ENCODE peak calls at places on chromosomes 12 and 14, in seven cellular contexts. One of them, this sample, is unnamed. For H3K36me3, the result is how much of the 10 kb centered on the place peaks cover.

GRCh38 chr12:103924761-103925641 is 5.2 kb upstream of the HSP90B1 start:
- DNase-seq in GM23338: no peak
- DNase-seq in BE2C: peak
- DNase-seq in heart left ventricle: no peak
- DNase-seq in GM12878: peak
- DNase-seq in right lobe of liver: no peak
- DNase-seq in OCI-LY7: no peak
- DNase-seq in this sample: peak

GRCh38 chr12:43786899-43787693 is 19.0 kb downstream of the TWF1 start:
- DNase-seq in right lobe of liver: no peak
- DNase-seq in heart left ventricle: no peak
- DNase-seq in GM23338: no peak
- DNase-seq in BE2C: no peak
- DNase-seq in GM12878: no peak
- DNase-seq in OCI-LY7: no peak
- DNase-seq in this sample: no peak

GRCh38 chr12:41706376-41706775 is 438.3 kb downstream of the GXYLT1 start:
- DNase-seq in heart left ventricle: no peak
- DNase-seq in GM23338: no peak
- DNase-seq in GM12878: no peak
- DNase-seq in right lobe of liver: no peak
- DNase-seq in OCI-LY7: no peak
- DNase-seq in BE2C: no peak
- DNase-seq in this sample: no peak

GRCh38 chr12:65742481-65742971 is 81.8 kb upstream of the HMGA2 start:
- DNase-seq in OCI-LY7: no peak
- DNase-seq in BE2C: no peak
- DNase-seq in right lobe of liver: no peak
- DNase-seq in GM12878: no peak
- DNase-seq in GM23338: peak
- DNase-seq in heart left ventricle: no peak
- DNase-seq in this sample: no peak

GRCh38 chr14:70934502-70935134 is 27.4 kb downstream of the PCNX1 start:
- DNase-seq in heart left ventricle: no peak
- DNase-seq in GM12878: peak
- DNase-seq in BE2C: no peak
- DNase-seq in GM23338: no peak
- DNase-seq in OCI-LY7: no peak
- DNase-seq in right lobe of liver: no peak
- DNase-seq in this sample: peak

GRCh38 chr12:18849080-18849479 is 111.2 kb downstream of the CAPZA3 start:
- DNase-seq in heart left ventricle: no peak
- DNase-seq in GM23338: no peak
- DNase-seq in OCI-LY7: no peak
- DNase-seq in GM12878: no peak
- DNase-seq in BE2C: no peak
- DNase-seq in right lobe of liver: no peak
- DNase-seq in this sample: no peak

GRCh38 chr12:3329361-3329760 is 161.6 kb upstream of the PRMT8 start:
- DNase-seq in GM12878: no peak
- DNase-seq in BE2C: no peak
- DNase-seq in GM23338: no peak
- DNase-seq in OCI-LY7: no peak
- DNase-seq in right lobe of liver: no peak
- DNase-seq in heart left ventricle: no peak
- DNase-seq in this sample: no peak

GRCh38 chr14:36690301-36691020 is 28.8 kb downstream of the PAX9 start:
- DNase-seq in heart left ventricle: no peak
- DNase-seq in BE2C: no peak
- DNase-seq in GM12878: no peak
- DNase-seq in right lobe of liver: no peak
- DNase-seq in GM23338: no peak
- DNase-seq in OCI-LY7: no peak
- DNase-seq in this sample: no peak

GRCh38 chr14:104221636-104222375 is 83.4 kb downstream of the KIF26A start:
- DNase-seq in BE2C: peak
- DNase-seq in OCI-LY7: no peak
- DNase-seq in GM23338: no peak
- DNase-seq in GM12878: no peak
- DNase-seq in heart left ventricle: no peak
- DNase-seq in right lobe of liver: peak
- DNase-seq in this sample: no peak

GRCh38 chr14:101056446-101056845 is 152.9 kb upstream of the RTL1 start:
- DNase-seq in GM12878: no peak
- DNase-seq in OCI-LY7: no peak
- DNase-seq in GM23338: no peak
- DNase-seq in heart left ventricle: no peak
- DNase-seq in right lobe of liver: no peak
- DNase-seq in BE2C: no peak
- DNase-seq in this sample: no peak

GRCh38 chr14:55086939-55087338 is 35.5 kb downstream of the MAPK1IP1L start:
- DNase-seq in heart left ventricle: no peak
- DNase-seq in BE2C: no peak
- DNase-seq in GM23338: no peak
- DNase-seq in right lobe of liver: no peak
- DNase-seq in GM12878: no peak
- DNase-seq in OCI-LY7: no peak
- DNase-seq in this sample: no peak

GRCh38 chr14:65840786-65841185 is 428.3 kb downstream of the FUT8 start:
- DNase-seq in right lobe of liver: no peak
- DNase-seq in heart left ventricle: no peak
- DNase-seq in BE2C: no peak
- DNase-seq in GM12878: no peak
- DNase-seq in OCI-LY7: no peak
- DNase-seq in GM23338: no peak
- DNase-seq in this sample: no peak

GRCh38 chr14:101027966-101028365 is 124.4 kb upstream of the RTL1 start:
- DNase-seq in GM12878: no peak
- DNase-seq in GM23338: no peak
- DNase-seq in heart left ventricle: no peak
- DNase-seq in BE2C: no peak
- DNase-seq in right lobe of liver: peak
- DNase-seq in OCI-LY7: no peak
- DNase-seq in this sample: no peak

GRCh38 chr12:13368971-13369370 is 172.4 kb downstream of the EMP1 start:
- DNase-seq in heart left ventricle: no peak
- DNase-seq in right lobe of liver: no peak
- DNase-seq in GM23338: no peak
- DNase-seq in BE2C: no peak
- DNase-seq in GM12878: no peak
- DNase-seq in OCI-LY7: no peak
- DNase-seq in this sample: no peak

GRCh38 chr14:60722163-60722835 is 1.9 kb downstream of the SIX4 start:
- DNase-seq in GM23338: peak
- DNase-seq in right lobe of liver: peak
- DNase-seq in GM12878: no peak
- DNase-seq in BE2C: peak
- DNase-seq in OCI-LY7: peak
- DNase-seq in heart left ventricle: no peak
- DNase-seq in this sample: peak

GRCh38 chr12:72084061-72084460 is 145.4 kb downstream of the TPH2 start:
- DNase-seq in GM23338: no peak
- DNase-seq in heart left ventricle: no peak
- DNase-seq in GM12878: no peak
- DNase-seq in OCI-LY7: no peak
- DNase-seq in BE2C: no peak
- DNase-seq in right lobe of liver: no peak
- DNase-seq in this sample: no peak

GRCh38 chr12:57846577-57847319 is at the start of gene CTDSP2:
- DNase-seq in GM23338: peak
- DNase-seq in GM12878: peak
- DNase-seq in OCI-LY7: peak
- DNase-seq in BE2C: peak
- DNase-seq in heart left ventricle: peak
- DNase-seq in right lobe of liver: peak
- DNase-seq in this sample: peak
- TF ChIP-seq CTCF in GM23338: no peak
- TF ChIP-seq CTCF in GM12878: no peak
- TF ChIP-seq CTCF in OCI-LY7: no peak
- TF ChIP-seq CTCF in BE2C: no peak
- TF ChIP-seq CTCF in heart left ventricle: no peak
- TF ChIP-seq CTCF in right lobe of liver: no peak
- TF ChIP-seq CTCF in this sample: no peak

DNA sequence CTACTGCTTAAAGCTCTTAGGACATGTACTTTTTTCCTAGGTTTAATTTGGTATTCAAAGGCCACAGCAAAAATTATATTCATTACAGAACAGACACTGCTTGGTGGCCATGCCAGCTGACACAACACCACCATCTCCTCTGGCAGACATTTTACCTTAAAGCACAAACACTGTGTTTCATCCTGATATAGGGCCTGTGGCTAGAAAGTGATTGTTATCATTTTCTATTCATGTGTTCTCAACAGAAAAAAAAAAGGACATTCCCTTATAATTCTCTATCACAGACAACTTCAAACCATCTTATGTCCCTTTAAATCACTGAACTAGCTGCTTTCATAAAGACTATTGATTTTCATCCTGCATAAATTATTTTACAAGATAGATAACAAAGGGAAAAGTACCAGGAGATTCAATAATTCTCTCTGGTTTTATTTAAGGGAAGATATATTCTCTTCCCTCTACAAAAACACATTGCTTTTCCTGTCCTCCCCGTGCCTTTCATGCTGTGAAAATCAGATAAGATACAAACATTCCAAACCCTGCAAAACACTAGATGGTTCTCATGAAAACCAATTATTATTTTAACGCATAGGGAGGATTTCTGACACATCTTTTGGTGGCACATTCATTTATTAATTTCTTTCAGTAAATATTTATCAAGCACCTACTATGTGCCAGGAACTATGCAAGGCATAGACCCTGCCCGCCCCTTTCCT is 139.3 kb upstream of the TMCC3 start:
- DNase-seq in GM23338: no peak
- DNase-seq in right lobe of liver: no peak
- DNase-seq in GM12878: no peak
- DNase-seq in heart left ventricle: no peak
- DNase-seq in BE2C: no peak
- DNase-seq in OCI-LY7: no peak
- DNase-seq in this sample: no peak
- H3K4me3 ChIP-seq in GM23338: no peak
- H3K4me3 ChIP-seq in right lobe of liver: no peak
- H3K4me3 ChIP-seq in GM12878: no peak
- H3K4me3 ChIP-seq in heart left ventricle: no peak
- H3K4me3 ChIP-seq in BE2C: no peak
- H3K4me3 ChIP-seq in OCI-LY7: no peak
- H3K4me3 ChIP-seq in this sample: no peak

DNA sequence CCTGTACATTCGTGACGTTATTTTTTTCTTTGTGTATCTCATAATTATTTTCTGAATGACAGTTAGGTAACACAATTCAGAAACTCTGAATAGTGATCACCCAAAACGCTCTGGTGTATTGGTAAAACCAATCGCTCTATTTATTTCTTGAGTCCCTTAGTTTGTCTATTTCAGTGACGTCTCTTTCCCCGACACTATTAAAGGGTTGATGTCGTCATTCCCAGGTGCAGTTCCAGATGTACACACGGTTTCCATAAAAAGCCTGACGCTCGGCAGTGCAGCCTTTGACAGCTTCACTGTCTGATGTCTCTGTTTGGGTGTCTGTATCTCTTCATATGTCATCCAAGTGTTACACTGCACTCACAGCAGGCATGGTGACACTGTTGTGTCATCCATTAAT is 701.4 kb downstream of the TMEM121 start:
- DNase-seq in GM12878: no peak
- DNase-seq in OCI-LY7: no peak
- DNase-seq in GM23338: no peak
- DNase-seq in BE2C: no peak
- DNase-seq in heart left ventricle: no peak
- DNase-seq in right lobe of liver: no peak
- DNase-seq in this sample: no peak
- H3K36me3 ChIP-seq in GM12878: under half
- H3K36me3 ChIP-seq in OCI-LY7: under half
- H3K36me3 ChIP-seq in GM23338: under half
- H3K36me3 ChIP-seq in BE2C: under half
- H3K36me3 ChIP-seq in heart left ventricle: under half
- H3K36me3 ChIP-seq in right lobe of liver: under half
- H3K36me3 ChIP-seq in this sample: under half

DNA sequence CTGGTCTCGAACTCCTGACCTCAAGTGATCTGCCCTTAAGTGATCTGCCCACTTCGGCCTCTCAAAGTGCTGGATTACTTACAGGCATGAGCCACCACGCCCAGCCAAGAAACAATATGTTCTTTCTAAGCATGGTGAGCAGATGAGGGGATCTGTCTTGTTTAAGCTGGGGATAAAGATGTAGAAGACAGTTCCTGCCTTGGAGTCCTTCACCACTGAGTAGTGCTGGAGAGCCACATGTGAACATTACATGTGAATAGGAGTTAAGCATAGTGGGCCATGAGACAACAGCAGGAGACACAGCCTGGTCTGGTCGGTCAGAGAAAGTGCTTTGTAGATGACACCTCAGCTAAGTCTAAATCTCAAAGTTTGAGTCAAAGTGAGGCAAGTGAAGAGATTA is 26.0 kb downstream of the TMBIM6 start:
- DNase-seq in heart left ventricle: no peak
- DNase-seq in GM23338: no peak
- DNase-seq in GM12878: no peak
- DNase-seq in BE2C: no peak
- DNase-seq in right lobe of liver: no peak
- DNase-seq in OCI-LY7: no peak
- DNase-seq in this sample: no peak
- TF ChIP-seq CTCF in heart left ventricle: no peak
- TF ChIP-seq CTCF in GM23338: no peak
- TF ChIP-seq CTCF in GM12878: no peak
- TF ChIP-seq CTCF in BE2C: no peak
- TF ChIP-seq CTCF in right lobe of liver: no peak
- TF ChIP-seq CTCF in OCI-LY7: no peak
- TF ChIP-seq CTCF in this sample: no peak